ENCODE peak calls at places on chromosomes 4 and X, in four cellular contexts. D is NT2/D1, L is NCI-H2171 treated with DMSO at 0.1 percent for 48 hours, V is HFF-Myc. Y is an unnamed sample.

GRCh38 chrX:75547783-75548182 is 24.9 kb upstream of the ZDHHC15 start:
- DNase-seq in L (no peak), D (no peak), V (no peak), Y (peak; percentile 15)

GRCh38 chr4:69888336-69888735 is 28.4 kb upstream of the SULT1E1 start:
- DNase-seq in D (no peak), L (no peak), V (no peak), Y (no peak)

GRCh38 chrX:115499112-115499805 is 61.7 kb upstream of the PLS3 start:
- DNase-seq in D (no peak), L (no peak), V (no peak), Y (no peak)

GRCh38 chr4:25908491-25908901 is 5.5 kb upstream of the SMIM20 start:
- DNase-seq in L (no peak), V (peak; percentile 96), D (no peak), Y (no peak)

GRCh38 chr4:89899854-89900253 is 5.2 kb downstream of the MMRN1 start:
- DNase-seq in D (no peak), L (no peak), V (no peak), Y (no peak)

GRCh38 chrX:9340619-9341304 is 124.1 kb upstream of the TBL1X start:
- DNase-seq in V (no peak), L (peak; percentile 12), D (no peak), Y (no peak)

GRCh38 chr4:122576261-122577188 is 44.3 kb downstream of the IL21 start:
- DNase-seq in V (no peak), L (peak; percentile 4), D (peak; percentile 18), Y (no peak)

GRCh38 chr4:174136013-174136412 is 147.5 kb downstream of the FBXO8 start:
- DNase-seq in D (no peak), L (no peak), V (no peak), Y (peak; percentile 1)

GRCh38 chr4:10611673-10612072 is 72.9 kb downstream of the CLNK start:
- DNase-seq in L (no peak), D (no peak), V (peak; percentile 79), Y (no peak)

GRCh38 chr4:70613893-70614572 is 14.5 kb upstream of the ENAM start:
- DNase-seq in V (no peak), D (no peak), L (no peak), Y (no peak)

GRCh38 chr4:163959932-163960331 is 465.4 kb downstream of the TMA16 start:
- DNase-seq in L (no peak), D (no peak), V (no peak), Y (no peak)

GRCh38 chrX:11540532-11541377 is 125.0 kb downstream of the ARHGAP6 start:
- DNase-seq in V (no peak), D (no peak), L (no peak), Y (no peak)

GRCh38 chr4:174717788-174718187 is 111.3 kb downstream of the GLRA3 start:
- DNase-seq in V (no peak), L (no peak), D (no peak), Y (no peak)